ENCODE peak calls at places on chromosomes 6 and 20, in ten cellular contexts. C is NAMALWA, E is mammary epithelial cell, B is psoas muscle, Q is EH, U is NCI-H1417, X is cerebellum, L is NCI-H1092 treated with DMSO at 0.1 percent for 48 hours, N is T-helper 1 cell, J is HFF-Myc. M is an unnamed sample.

GRCh38 chr20:7775072-7775471 is 165.2 kb downstream of the HAO1 start:
- DNase-seq in C (no peak), B (no peak), U (no peak), L (no peak), E (no peak), N (no peak), X (peak; percentile 35), J (no peak), Q (peak; percentile 12), M (no peak)

GRCh38 chr6:83853178-83853967 is at the start of gene RIPPLY2:
- DNase-seq in J (no peak), N (no peak), C (no peak), B (no peak), E (peak; percentile 32), U (peak; percentile 91), X (peak; percentile 75), L (peak; percentile 67), Q (peak; percentile 25), M (peak; percentile 51)

GRCh38 chr6:51812231-51812630 is 275.2 kb downstream of the PKHD1 start:
- DNase-seq in N (no peak), E (no peak), Q (no peak), L (no peak), U (no peak), B (no peak), X (no peak), J (no peak), C (no peak), M (no peak)

GRCh38 chr6:143772662-143773061 is 70.5 kb upstream of the LTV1 start:
- DNase-seq in X (no peak), N (no peak), E (no peak), B (no peak), Q (no peak), C (no peak), J (no peak), L (no peak), U (no peak), M (no peak)

GRCh38 chr6:75101896-75102680 is 103.8 kb downstream of the COL12A1 start:
- DNase-seq in C (no peak), L (no peak), B (no peak), Q (peak; percentile 88), N (no peak), X (no peak), J (no peak), E (no peak), U (no peak), M (no peak)

GRCh38 chr20:8215516-8215915 is 83.5 kb downstream of the PLCB1 start:
- DNase-seq in Q (peak; percentile 19), C (no peak), U (no peak), B (no peak), J (no peak), N (no peak), X (no peak), L (no peak), E (no peak), M (no peak)

GRCh38 chr6:12577124-12577845 is 139.3 kb upstream of the PHACTR1 start:
- DNase-seq in Q (no peak), E (no peak), N (no peak), B (no peak), X (no peak), J (no peak), L (no peak), U (no peak), C (no peak), M (peak; percentile 80)

GRCh38 chr6:119324718-119325117 is 24.8 kb downstream of the MAN1A1 start:
- DNase-seq in X (no peak), L (no peak), N (no peak), B (no peak), Q (no peak), C (no peak), E (no peak), J (no peak), U (no peak), M (no peak)

GRCh38 chr6:75296811-75297779 is 12.5 kb upstream of the TMEM30A start:
- DNase-seq in C (peak; percentile 80), J (peak; percentile 61), L (peak; percentile 30), Q (peak; percentile 70), N (no peak), B (no peak), E (peak; percentile 38), X (peak; percentile 39), U (no peak), M (peak; percentile 70)

GRCh38 chr6:39992861-39993622 is 58.8 kb upstream of the MOCS1 start:
- DNase-seq in C (peak; percentile 24), N (no peak), E (no peak), Q (no peak), X (no peak), U (no peak), J (no peak), B (no peak), L (no peak), M (peak; percentile 35)

GRCh38 chr6:166691199-166691598 is 64.1 kb upstream of the RPS6KA2 start:
- DNase-seq in Q (peak; percentile 74), B (peak; percentile 52), U (no peak), L (no peak), E (peak; percentile 60), C (no peak), J (no peak), X (peak; percentile 68), N (no peak), M (peak; percentile 80)

GRCh38 chr20:33830371-33830770 is 19.2 kb downstream of the CHMP4B start:
- DNase-seq in N (no peak), Q (peak; percentile 16), J (no peak), U (no peak), B (no peak), E (no peak), C (no peak), X (no peak), L (no peak), M (no peak)

GRCh38 chr20:1375515-1375914 is 17.3 kb downstream of the FKBP1A start:
- DNase-seq in C (no peak), J (no peak), E (peak; percentile 37), Q (peak; percentile 83), B (no peak), L (no peak), X (no peak), U (no peak), N (no peak), M (no peak)

GRCh38 chr20:33304046-33304445 is 21.0 kb downstream of the BPIFB1 start:
- DNase-seq in Q (no peak), E (no peak), L (no peak), C (no peak), J (no peak), N (no peak), X (no peak), U (no peak), B (no peak), M (no peak)

GRCh38 chr6:163095401-163095800 is 319.1 kb upstream of the QKI start:
- DNase-seq in B (no peak), N (no peak), C (no peak), U (no peak), Q (no peak), L (no peak), J (no peak), X (peak; percentile 60), E (no peak), M (no peak)

GRCh38 chr6:5679696-5680494 is 326.8 kb downstream of the NRN1 start:
- DNase-seq in X (no peak), B (no peak), U (no peak), E (no peak), C (peak; percentile 30), J (no peak), L (no peak), Q (no peak), N (no peak), M (no peak)

GRCh38 chr20:49979030-49979832 is 3.5 kb upstream of the SNAI1 start:
- DNase-seq in L (peak; percentile 14), N (peak; percentile 65), B (no peak), J (no peak), Q (peak; percentile 36), X (peak; percentile 35), E (no peak), U (peak; percentile 58), C (peak; percentile 83), M (no peak)

GRCh38 chr6:49528571-49528970 is 21.9 kb upstream of the C6orf141 start:
- DNase-seq in J (no peak), X (no peak), C (no peak), Q (no peak), N (no peak), U (peak; percentile 35), B (no peak), L (no peak), E (no peak), M (peak; percentile 77)

GRCh38 chr6:3612341-3613041 is 139.0 kb downstream of the PXDC1 start:
- DNase-seq in L (peak; percentile 1), B (no peak), U (peak; percentile 69), E (peak; percentile 95), N (no peak), J (peak; percentile 86), C (no peak), X (no peak), Q (peak; percentile 96), M (peak; percentile 97)

GRCh38 chr20:23066772-23067171 is 17.3 kb upstream of the THBD start:
- DNase-seq in L (no peak), X (no peak), J (no peak), B (no peak), C (no peak), Q (no peak), N (no peak), U (no peak), E (no peak), M (no peak)

GRCh38 chr20:3477861-3478544 is 7.2 kb downstream of the ATRN start:
- DNase-seq in E (no peak), C (no peak), X (no peak), Q (no peak), U (no peak), L (no peak), J (no peak), B (no peak), N (no peak), M (no peak)

GRCh38 chr6:117469356-117469755 is 13.1 kb upstream of the DCBLD1 start:
- DNase-seq in B (no peak), E (no peak), N (no peak), U (no peak), L (no peak), J (no peak), X (no peak), C (no peak), Q (no peak), M (no peak)

GRCh38 chr20:49286689-49287551 is 9.1 kb upstream of the ZNFX1 start:
- DNase-seq in C (no peak), B (no peak), E (no peak), Q (peak; percentile 24), J (no peak), L (no peak), N (no peak), U (peak; percentile 41), X (no peak), M (peak; percentile 88)

GRCh38 chr6:37695273-37695672 is 2.4 kb downstream of the MDGA1 start:
- DNase-seq in X (no peak), U (no peak), E (no peak), C (no peak), B (no peak), N (no peak), J (no peak), L (no peak), Q (peak; percentile 41), M (no peak)

M was measured in epithelial cell of esophagus.